ENCODE peak calls at places on chromosome 10, in four cellular contexts. T is breast epithelium, X is fibroblast of lung, Z is right cardiac atrium. H is an unnamed sample. For H3K27me3 and H3K4me1, the result is how much of the 10 kb centered on the place peaks cover.

GRCh38 chr10:5631936-5632335 is 34.5 kb downstream of the ASB13 start:
- DNase-seq in T (no peak), X (no peak), Z (no peak), H (no peak)

GRCh38 chr10:126935263-126935946 is 30.2 kb downstream of the DOCK1 start:
- DNase-seq in T (peak), X (peak), Z (no peak), H (no peak)

GRCh38 chr10:26441491-26442214 is 3.5 kb downstream of the APBB1IP start:
- DNase-seq in T (no peak), X (peak), Z (no peak), H (peak)

GRCh38 chr10:133309720-133310398 is 1.1 kb downstream of the ZNF511 start:
- DNase-seq in T (no peak), X (no peak), Z (peak), H (no peak)

GRCh38 chr10:6052247-6053221 is 9.6 kb downstream of the IL2RA start:
- DNase-seq in T (no peak), X (no peak), Z (no peak), H (peak)

GRCh38 chr10:86160890-86161585 is 205.6 kb downstream of the GRID1 start:
- DNase-seq in T (no peak), X (no peak), Z (no peak), H (no peak)

GRCh38 chr10:80500572-80501380 is 36.9 kb upstream of the SH2D4B start:
- DNase-seq in T (no peak), X (no peak), Z (peak), H (no peak)

GRCh38 chr10:96288151-96288621 is 16.0 kb upstream of the DNTT start:
- DNase-seq in T (no peak), X (no peak), Z (no peak), H (no peak)

GRCh38 chr10:16904619-16905018 is 87.4 kb upstream of the RSU1 start:
- DNase-seq in T (no peak), X (peak), Z (no peak), H (no peak)

GRCh38 chr10:15097011-15097812 is at the start of gene RPP38:
- DNase-seq in T (peak), X (peak), Z (peak), H (peak)

GRCh38 chr10:100508691-100509150 is 10.9 kb downstream of the SEC31B start:
- DNase-seq in T (no peak), X (peak), Z (no peak), H (no peak)

GRCh38 chr10:5570979-5571810 is 46.4 kb downstream of the CALML3 start:
- DNase-seq in T (no peak), X (no peak), Z (no peak), H (no peak)

GRCh38 chr10:30186371-30186875 is 127.0 kb upstream of the JCAD start:
- DNase-seq in T (no peak), X (peak), Z (no peak), H (no peak)

GRCh38 chr10:126949161-126949503 is 43.9 kb downstream of the DOCK1 start:
- DNase-seq in T (peak), X (no peak), Z (no peak), H (no peak)

GRCh38 chr10:70162892-70163201 is 7.5 kb downstream of the SAR1A start:
- DNase-seq in T (no peak), X (no peak), Z (no peak), H (no peak)

GRCh38 chr10:15526754-15527153 is 155.7 kb upstream of the FAM171A1 start:
- DNase-seq in T (no peak), X (no peak), Z (no peak), H (no peak)

GRCh38 chr10:117537904-117538524 is 4.5 kb upstream of the EMX2 start:
- DNase-seq in T (no peak), X (no peak), Z (no peak), H (no peak)

GRCh38 chr10:117536359-117536861 is 6.1 kb upstream of the EMX2 start:
- DNase-seq in T (no peak), X (no peak), Z (no peak), H (no peak)

GRCh38 chr10:117537436-117537903 is 5.1 kb upstream of the EMX2 start:
- DNase-seq in T (no peak), X (no peak), Z (no peak), H (no peak)

GRCh38 chr10:117535752-117536358 is 6.7 kb upstream of the EMX2 start:
- DNase-seq in T (no peak), X (no peak), Z (no peak), H (no peak)

GRCh38 chr10:117536862-117537435 is 5.6 kb upstream of the EMX2 start:
- DNase-seq in T (no peak), X (no peak), Z (no peak), H (no peak)
- H3K27me3 ChIP-seq in T (half or more), X (half or more), Z (under half), H (under half)

GRCh38 chr10:68957284-68957615 is 1.3 kb downstream of the DDX21 start:
- DNase-seq in T (no peak), X (no peak), Z (no peak), H (no peak)

GRCh38 chr10:68957654-68958053 is 1.7 kb downstream of the DDX21 start:
- DNase-seq in T (no peak), X (no peak), Z (no peak), H (no peak)

GRCh38 chr10:68954904-68955303 is 1.1 kb upstream of the DDX21 start:
- DNase-seq in T (no peak), X (no peak), Z (no peak), H (no peak)

GRCh38 chr10:68955786-68956532 is at the start of gene DDX21:
- DNase-seq in T (peak), X (peak), Z (peak), H (peak)

GRCh38 chr10:68955414-68955785 is 570 bp upstream of the DDX21 start:
- DNase-seq in T (no peak), X (no peak), Z (no peak), H (no peak)
- H3K27ac ChIP-seq in T (peak), X (peak), Z (peak), H (peak)

GRCh38 chr10:516766-517165 is 172.7 kb downstream of the DIP2C start:
- DNase-seq in T (peak), X (no peak), Z (no peak), H (no peak)

GRCh38 chr10:515674-516073 is 173.8 kb downstream of the DIP2C start:
- DNase-seq in T (no peak), X (no peak), Z (no peak), H (no peak)

GRCh38 chr10:519055-519715 is 170.3 kb downstream of the DIP2C start:
- DNase-seq in T (peak), X (no peak), Z (no peak), H (no peak)

GRCh38 chr10:517872-518475 is 171.5 kb downstream of the DIP2C start:
- DNase-seq in T (peak), X (no peak), Z (no peak), H (no peak)

DNA sequence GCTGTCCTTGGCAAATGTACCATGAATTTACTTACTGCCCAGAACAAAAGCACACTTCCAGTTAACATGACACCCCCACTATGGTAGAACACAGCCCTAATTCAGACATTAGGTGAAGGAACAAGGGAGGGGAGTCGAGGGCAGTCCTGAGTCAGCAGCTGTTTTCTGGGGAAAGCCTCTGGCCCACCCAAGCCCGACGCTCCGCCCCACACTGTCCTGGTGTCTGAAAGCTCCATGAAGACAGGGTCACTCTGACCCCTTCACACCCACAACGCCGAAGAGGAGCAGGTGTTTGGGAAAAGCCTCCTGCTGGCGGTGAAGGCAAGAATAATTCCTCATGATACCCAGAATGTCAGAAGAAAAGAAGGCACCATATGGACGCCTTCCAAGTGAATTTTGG is 172.2 kb downstream of the DIP2C start:
- DNase-seq in T (peak), X (no peak), Z (no peak), H (no peak)
- H3K4me1 ChIP-seq in T (under half), X (under half), Z (under half), H (under half)

DNA sequence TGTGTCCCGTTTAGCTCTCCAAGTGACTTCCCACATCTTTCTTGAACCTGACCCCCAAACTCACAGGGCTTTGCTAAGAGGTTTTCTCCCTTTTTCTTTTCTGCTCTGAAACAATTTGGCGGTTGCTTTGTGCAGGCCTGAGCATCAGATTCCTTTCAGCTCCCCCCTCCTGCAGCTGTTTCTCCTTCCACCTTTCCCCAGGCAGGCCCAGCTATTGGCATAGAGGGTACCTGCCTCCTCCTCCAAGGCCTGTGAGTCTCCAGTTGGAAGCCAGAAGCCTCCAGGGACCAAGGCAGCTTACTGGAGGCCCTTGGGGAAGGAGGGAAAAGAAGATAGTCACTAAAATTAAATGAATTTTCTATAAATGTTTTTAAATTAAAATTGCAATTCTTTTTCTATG is 7.7 kb downstream of the VAX1 start:
- DNase-seq in T (no peak), X (no peak), Z (no peak), H (no peak)
- H3K27me3 ChIP-seq in T (half or more), X (under half), Z (under half), H (under half)

H was measured in effector memory CD4-positive, alpha-beta T cell.